ENCODE peak calls at places on chromosomes 6 and 20, in six cellular contexts. N is CD8-positive, alpha-beta T cell; O is stomach; Z is GM10248; B is type B pancreatic cell; J is left ventricle myocardium inferior. R is an unnamed sample.

GRCh38 chr6:154127638-154128037 is 88.6 kb downstream of the OPRM1 start:
- DNase-seq in B (no peak), O (no peak), Z (no peak), N (no peak), J (no peak), R (no peak)

GRCh38 chr6:3053231-3053508 is 15.1 kb upstream of the RIPK1 start:
- DNase-seq in N (no peak), Z (no peak), J (no peak), B (no peak), O (no peak), R (no peak)

GRCh38 chr6:25601797-25602679 is 50.0 kb upstream of the SCGN start:
- DNase-seq in J (no peak), B (no peak), O (no peak), N (no peak), Z (peak), R (no peak)

GRCh38 chr20:63056236-63057132 is 49.7 kb upstream of the BHLHE23 start:
- DNase-seq in O (peak), J (peak), Z (peak), N (peak), B (peak), R (peak)

GRCh38 chr20:62398120-62398821 is 8.8 kb downstream of the CABLES2 start:
- DNase-seq in O (no peak), N (no peak), B (no peak), J (no peak), Z (no peak), R (no peak)

GRCh38 chr6:123323419-123324329 is 313.1 kb downstream of the TRDN start:
- DNase-seq in Z (no peak), N (no peak), B (no peak), J (no peak), O (no peak), R (no peak)

GRCh38 chr6:36805107-36805797 is 34.0 kb downstream of the CPNE5 start:
- DNase-seq in B (no peak), O (no peak), N (no peak), J (no peak), Z (no peak), R (no peak)

GRCh38 chr6:108174371-108175175 is 8.8 kb downstream of the NR2E1 start:
- DNase-seq in J (no peak), Z (no peak), N (peak), O (no peak), B (no peak), R (peak)

GRCh38 chr6:167349816-167350215 is 24.9 kb downstream of the TTLL2 start:
- DNase-seq in O (no peak), N (no peak), B (no peak), J (no peak), Z (no peak), R (no peak)

GRCh38 chr6:37934276-37934675 is 114.7 kb downstream of the ZFAND3 start:
- DNase-seq in J (no peak), O (no peak), B (no peak), N (no peak), Z (no peak), R (no peak)

GRCh38 chr6:34792605-34793500 is 970 bp downstream of the BLTP3A start:
- DNase-seq in N (no peak), Z (peak), J (no peak), B (no peak), O (peak), R (peak)

GRCh38 chr6:108541843-108542795 is 18.6 kb upstream of the FOXO3 start:
- DNase-seq in J (peak), O (peak), Z (peak), B (no peak), N (peak), R (peak)

GRCh38 chr20:36506253-36506652 is 35.1 kb upstream of the MYL9 start:
- DNase-seq in Z (no peak), N (no peak), O (no peak), B (no peak), J (no peak), R (no peak)
- TF ChIP-seq CTCF in Z (peak), N (peak), O (no peak), B (no peak), J (peak), R (no peak)

DNA sequence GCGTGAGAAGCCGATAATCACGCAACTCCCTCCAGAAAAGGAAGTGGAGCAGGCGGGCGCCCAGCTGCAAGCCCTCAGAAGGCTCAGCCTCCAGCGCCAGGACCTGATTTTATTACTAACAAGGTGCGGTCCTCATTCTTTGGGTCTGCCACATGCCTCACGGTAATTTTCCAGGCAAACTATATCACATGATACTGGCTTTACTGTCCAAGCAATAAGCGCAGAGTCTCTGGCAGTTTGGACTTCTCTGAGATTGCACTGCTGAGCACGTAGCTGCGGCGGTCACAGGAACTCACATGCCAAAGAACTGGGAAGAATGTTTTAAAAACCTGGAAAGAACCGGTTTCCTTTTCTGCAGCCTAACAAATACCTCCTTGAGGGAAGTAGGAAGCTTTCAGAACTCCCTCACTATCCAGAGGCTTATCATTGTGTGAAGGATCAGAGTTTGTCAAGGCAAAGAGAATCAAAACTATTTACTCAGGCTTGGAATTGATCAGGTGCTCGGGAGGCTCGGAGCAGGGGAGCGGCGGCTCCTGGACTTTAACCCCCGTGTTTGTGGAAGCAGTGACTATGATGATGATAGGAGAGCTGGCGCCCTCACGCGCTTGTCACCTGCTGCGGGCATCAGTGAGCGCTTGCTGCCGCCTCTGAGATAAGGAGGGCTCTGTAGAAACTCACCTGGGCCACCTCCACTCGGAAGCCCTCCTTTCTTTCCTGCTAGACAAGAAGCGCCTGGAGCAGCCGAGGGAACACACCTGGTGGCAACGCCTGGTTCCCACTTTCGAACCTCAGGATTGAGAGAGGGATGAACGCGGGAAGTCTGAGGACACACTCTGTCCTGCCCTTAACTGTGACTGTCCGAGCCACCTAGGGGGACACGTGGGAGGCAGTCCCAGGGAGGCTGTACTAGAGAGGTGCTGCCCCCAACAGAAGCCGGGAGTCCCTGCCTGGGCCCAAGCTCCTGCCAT is 27.2 kb upstream of the SYNJ2 start:
- DNase-seq in B (no peak), N (no peak), O (peak), Z (no peak), J (no peak), R (no peak)
- TF ChIP-seq CTCF in B (no peak), N (no peak), O (no peak), Z (no peak), J (no peak), R (no peak)

DNA sequence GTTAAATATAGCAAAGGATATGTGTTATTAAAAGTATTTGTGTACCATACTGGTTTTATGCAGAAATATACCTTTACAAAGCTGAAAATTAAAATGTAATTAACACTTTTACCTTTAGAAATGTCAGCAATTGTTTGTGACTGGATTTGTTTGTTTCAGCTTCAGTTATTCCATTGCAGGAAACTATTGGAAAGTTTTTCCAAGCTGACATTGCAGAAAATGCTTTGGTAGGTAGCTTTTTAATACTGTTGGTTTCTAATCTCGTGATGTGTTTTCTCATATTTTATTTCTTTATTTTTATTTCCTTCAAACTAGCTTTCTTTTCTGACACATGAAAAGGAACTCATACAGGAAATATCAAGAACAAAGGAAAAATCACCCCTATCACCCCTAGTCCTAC is 8.2 kb downstream of the NDUFAF5 start:
- DNase-seq in N (no peak), O (no peak), J (no peak), B (no peak), Z (no peak), R (no peak)
- TF ChIP-seq CTCF in N (no peak), O (no peak), J (no peak), B (no peak), Z (no peak), R (no peak)

DNA sequence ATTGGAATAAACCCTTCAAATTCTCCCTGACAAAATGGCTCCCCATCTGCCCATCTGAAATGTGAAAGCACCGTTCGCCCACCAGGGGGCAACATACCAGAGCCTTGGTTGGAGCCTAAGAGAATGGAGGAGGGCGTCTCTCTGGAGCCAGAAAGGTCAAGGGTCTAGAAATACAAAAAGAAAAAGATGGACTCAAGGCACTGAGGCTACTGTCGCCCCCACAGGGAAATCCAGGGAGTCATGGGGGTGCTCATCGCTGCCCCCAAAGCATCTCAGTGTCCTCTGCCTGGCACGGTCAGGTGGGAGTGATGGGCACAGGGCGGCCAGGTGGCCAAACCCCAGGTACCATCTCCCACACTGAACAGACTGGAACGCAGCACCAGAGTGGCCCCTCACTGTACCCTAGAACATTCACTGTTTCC is 136.3 kb downstream of the ZMYND8 start:
- DNase-seq in O (no peak), N (peak), Z (peak), J (no peak), B (no peak), R (peak)
- TF ChIP-seq CTCF in O (peak), N (peak), Z (peak), J (peak), B (peak), R (peak)

DNA sequence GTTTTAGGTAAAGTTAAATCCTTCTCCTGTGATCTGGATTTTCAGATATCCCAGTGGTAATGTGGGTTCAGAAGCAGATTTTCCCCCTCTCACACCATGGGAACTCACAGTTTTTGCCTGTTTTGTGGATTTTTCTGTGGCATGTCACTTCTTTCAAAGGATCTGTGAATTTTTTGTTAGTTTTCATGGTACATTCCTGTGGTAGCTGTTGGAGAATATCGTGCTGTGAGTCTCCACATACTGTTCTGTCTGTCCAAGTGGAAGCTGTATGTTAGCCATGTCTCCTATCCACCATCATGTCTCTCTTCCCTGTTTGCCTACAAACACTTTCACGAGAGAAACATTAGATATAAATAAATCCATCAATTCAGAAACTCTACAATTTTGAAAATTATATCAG is 378.7 kb upstream of the ADGRB3 start:
- DNase-seq in N (no peak), J (no peak), O (no peak), B (no peak), Z (no peak), R (no peak)
- TF ChIP-seq CTCF in N (no peak), J (no peak), O (no peak), B (no peak), Z (no peak), R (no peak)